ENCODE peak calls at places on chromosomes 4 and X, in eight cellular contexts. One of them, this sample, is unnamed.
A peak's percentile ranks its signal among the peaks of the same experiment; 100 is the strongest.

GRCh38 chrX:22118161-22118830 is 86.2 kb downstream of the PHEX start:
- DNase-seq in IMR-90: peak; percentile 23
- DNase-seq in suprapubic skin: no peak
- DNase-seq in sigmoid colon: no peak
- DNase-seq in stomach: no peak
- DNase-seq in esophagus squamous epithelium: no peak
- DNase-seq in adrenal gland: no peak
- DNase-seq in K562: no peak
- DNase-seq in this sample: no peak

GRCh38 chrX:103918584-103919335 is 43.7 kb upstream of the TMSB15B start:
- DNase-seq in IMR-90: peak; percentile 59
- DNase-seq in suprapubic skin: peak; percentile 75
- DNase-seq in sigmoid colon: peak; percentile 85
- DNase-seq in stomach: peak; percentile 68
- DNase-seq in esophagus squamous epithelium: no peak
- DNase-seq in adrenal gland: peak; percentile 66
- DNase-seq in K562: peak; percentile 6
- DNase-seq in this sample: peak; percentile 59

GRCh38 chr4:176270669-176271068 is 1.6 kb upstream of the ASB5 start:
- DNase-seq in IMR-90: peak; percentile 100
- DNase-seq in suprapubic skin: no peak
- DNase-seq in sigmoid colon: peak; percentile 78
- DNase-seq in stomach: no peak
- DNase-seq in esophagus squamous epithelium: no peak
- DNase-seq in adrenal gland: no peak
- DNase-seq in K562: no peak
- DNase-seq in this sample: peak; percentile 24

GRCh38 chrX:155745792-155746191 is 133.0 kb upstream of the TMLHE start:
- DNase-seq in IMR-90: peak; percentile 2
- DNase-seq in suprapubic skin: no peak
- DNase-seq in sigmoid colon: no peak
- DNase-seq in stomach: peak; percentile 47
- DNase-seq in esophagus squamous epithelium: no peak
- DNase-seq in adrenal gland: peak; percentile 53
- DNase-seq in K562: peak; percentile 87
- DNase-seq in this sample: no peak

GRCh38 chrX:79325263-79325958 is 41.7 kb downstream of the ITM2A start:
- DNase-seq in IMR-90: no peak
- DNase-seq in suprapubic skin: no peak
- DNase-seq in sigmoid colon: no peak
- DNase-seq in stomach: no peak
- DNase-seq in esophagus squamous epithelium: no peak
- DNase-seq in adrenal gland: no peak
- DNase-seq in K562: peak; percentile 35
- DNase-seq in this sample: no peak

GRCh38 chr4:2583517-2583916 is 47.1 kb downstream of the FAM193A start:
- DNase-seq in IMR-90: peak; percentile 41
- DNase-seq in suprapubic skin: no peak
- DNase-seq in sigmoid colon: peak; percentile 56
- DNase-seq in stomach: no peak
- DNase-seq in esophagus squamous epithelium: no peak
- DNase-seq in adrenal gland: no peak
- DNase-seq in K562: no peak
- DNase-seq in this sample: no peak

GRCh38 chrX:39850630-39851152 is 247.1 kb downstream of the BCOR start:
- DNase-seq in IMR-90: peak; percentile 69
- DNase-seq in suprapubic skin: no peak
- DNase-seq in sigmoid colon: no peak
- DNase-seq in stomach: no peak
- DNase-seq in esophagus squamous epithelium: no peak
- DNase-seq in adrenal gland: no peak
- DNase-seq in K562: peak; percentile 87
- DNase-seq in this sample: no peak

GRCh38 chr4:139815646-139816601 is 150.3 kb downstream of the MGST2 start:
- DNase-seq in IMR-90: peak; percentile 90
- DNase-seq in suprapubic skin: peak; percentile 68
- DNase-seq in sigmoid colon: peak; percentile 85
- DNase-seq in stomach: no peak
- DNase-seq in esophagus squamous epithelium: no peak
- DNase-seq in adrenal gland: peak; percentile 68
- DNase-seq in K562: peak; percentile 24
- DNase-seq in this sample: peak; percentile 73

GRCh38 chr4:1535926-1536578 is 129.8 kb upstream of the NKX1-1 start:
- DNase-seq in IMR-90: no peak
- DNase-seq in suprapubic skin: no peak
- DNase-seq in sigmoid colon: no peak
- DNase-seq in stomach: no peak
- DNase-seq in esophagus squamous epithelium: no peak
- DNase-seq in adrenal gland: no peak
- DNase-seq in K562: no peak
- DNase-seq in this sample: no peak

GRCh38 chr4:188387134-188387791 is 248.0 kb downstream of the TRIML1 start:
- DNase-seq in IMR-90: peak; percentile 54
- DNase-seq in suprapubic skin: no peak
- DNase-seq in sigmoid colon: no peak
- DNase-seq in stomach: no peak
- DNase-seq in esophagus squamous epithelium: no peak
- DNase-seq in adrenal gland: no peak
- DNase-seq in K562: no peak
- DNase-seq in this sample: no peak

GRCh38 chrX:41301438-41301824 is 32.5 kb upstream of the DDX3X start:
- DNase-seq in IMR-90: no peak
- DNase-seq in suprapubic skin: no peak
- DNase-seq in sigmoid colon: no peak
- DNase-seq in stomach: no peak
- DNase-seq in esophagus squamous epithelium: no peak
- DNase-seq in adrenal gland: no peak
- DNase-seq in K562: no peak
- DNase-seq in this sample: no peak

GRCh38 chr4:7511509-7511908 is 76.8 kb upstream of the PSAPL1 start:
- DNase-seq in IMR-90: no peak
- DNase-seq in suprapubic skin: no peak
- DNase-seq in sigmoid colon: no peak
- DNase-seq in stomach: no peak
- DNase-seq in esophagus squamous epithelium: no peak
- DNase-seq in adrenal gland: no peak
- DNase-seq in K562: no peak
- DNase-seq in this sample: no peak

GRCh38 chr4:7514281-7514680 is 79.6 kb upstream of the PSAPL1 start:
- DNase-seq in IMR-90: no peak
- DNase-seq in suprapubic skin: no peak
- DNase-seq in sigmoid colon: no peak
- DNase-seq in stomach: no peak
- DNase-seq in esophagus squamous epithelium: no peak
- DNase-seq in adrenal gland: no peak
- DNase-seq in K562: no peak
- DNase-seq in this sample: no peak

GRCh38 chr4:7512428-7512827 is 77.7 kb upstream of the PSAPL1 start:
- DNase-seq in IMR-90: no peak
- DNase-seq in suprapubic skin: no peak
- DNase-seq in sigmoid colon: no peak
- DNase-seq in stomach: no peak
- DNase-seq in esophagus squamous epithelium: no peak
- DNase-seq in adrenal gland: no peak
- DNase-seq in K562: no peak
- DNase-seq in this sample: no peak

GRCh38 chr4:7513731-7514130 is 79.0 kb upstream of the PSAPL1 start:
- DNase-seq in IMR-90: peak; percentile 39
- DNase-seq in suprapubic skin: no peak
- DNase-seq in sigmoid colon: no peak
- DNase-seq in stomach: no peak
- DNase-seq in esophagus squamous epithelium: no peak
- DNase-seq in adrenal gland: no peak
- DNase-seq in K562: no peak
- DNase-seq in this sample: no peak

DNA sequence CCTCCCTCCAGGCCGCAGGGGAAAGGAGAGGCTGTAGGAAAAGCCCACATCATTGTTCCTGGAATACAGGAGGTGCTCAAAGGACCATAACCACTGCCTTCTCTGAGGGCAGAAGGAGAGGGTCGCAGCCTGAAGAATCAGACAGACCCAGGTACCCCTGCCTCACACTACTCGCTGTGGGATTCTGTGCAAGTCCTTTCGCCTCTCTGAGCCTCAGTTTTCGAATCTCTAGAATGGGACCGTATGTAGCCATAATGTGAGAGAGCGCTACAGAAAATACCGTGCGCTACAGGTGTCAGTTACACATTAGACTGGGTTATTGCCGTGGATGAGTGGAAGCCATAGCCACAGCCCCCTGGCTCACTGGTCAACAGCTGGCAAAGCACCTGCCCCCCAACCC is 78.2 kb upstream of the PSAPL1 start:
- DNase-seq in IMR-90: no peak
- DNase-seq in suprapubic skin: no peak
- DNase-seq in sigmoid colon: no peak
- DNase-seq in stomach: no peak
- DNase-seq in esophagus squamous epithelium: no peak
- DNase-seq in adrenal gland: no peak
- DNase-seq in K562: no peak
- DNase-seq in this sample: no peak
- H3K4me1 ChIP-seq in IMR-90: no peaks in the 10 kb centered on the region
- H3K4me1 ChIP-seq in suprapubic skin: no peaks in the 10 kb centered on the region
- H3K4me1 ChIP-seq in sigmoid colon: no peaks in the 10 kb centered on the region
- H3K4me1 ChIP-seq in stomach: no peaks in the 10 kb centered on the region
- H3K4me1 ChIP-seq in esophagus squamous epithelium: no peaks in the 10 kb centered on the region
- H3K4me1 ChIP-seq in adrenal gland: no peaks in the 10 kb centered on the region
- H3K4me1 ChIP-seq in K562: no peaks in the 10 kb centered on the region
- H3K4me1 ChIP-seq in this sample: no peaks in the 10 kb centered on the region

GRCh38 chr4:124712417-124713212 is at the start of gene ANKRD50:
- DNase-seq in IMR-90: peak; percentile 94
- DNase-seq in suprapubic skin: peak; percentile 94
- DNase-seq in sigmoid colon: peak; percentile 95
- DNase-seq in stomach: peak; percentile 83
- DNase-seq in esophagus squamous epithelium: peak; percentile 15
- DNase-seq in adrenal gland: peak; percentile 92
- DNase-seq in K562: peak; percentile 94
- DNase-seq in this sample: peak; percentile 91
- TF ChIP-seq POLR2A in IMR-90: peak; percentile 97
- TF ChIP-seq POLR2A in suprapubic skin: peak; percentile 65
- TF ChIP-seq POLR2A in sigmoid colon: peak; percentile 64
- TF ChIP-seq POLR2A in stomach: no peak
- TF ChIP-seq POLR2A in esophagus squamous epithelium: no peak
- TF ChIP-seq POLR2A in adrenal gland: peak; percentile 84
- TF ChIP-seq POLR2A in K562: peak; percentile 89
- TF ChIP-seq POLR2A in this sample: peak; percentile 63

GRCh38 chrX:70979136-70979762 is 48.4 kb upstream of the SLC7A3 start:
- DNase-seq in IMR-90: peak; percentile 52
- DNase-seq in suprapubic skin: no peak
- DNase-seq in sigmoid colon: no peak
- DNase-seq in stomach: no peak
- DNase-seq in esophagus squamous epithelium: no peak
- DNase-seq in adrenal gland: peak; percentile 25
- DNase-seq in K562: peak; percentile 54
- DNase-seq in this sample: no peak
- TF ChIP-seq CTCF in IMR-90: peak; percentile 40
- TF ChIP-seq CTCF in suprapubic skin: no peak
- TF ChIP-seq CTCF in sigmoid colon: no peak
- TF ChIP-seq CTCF in stomach: no peak
- TF ChIP-seq CTCF in esophagus squamous epithelium: peak; percentile 15
- TF ChIP-seq CTCF in adrenal gland: peak; percentile 36
- TF ChIP-seq CTCF in K562: peak; percentile 56
- TF ChIP-seq CTCF in this sample: no peak

GRCh38 chrX:123487226-123487625 is 245.6 kb downstream of the THOC2 start:
- DNase-seq in IMR-90: no peak
- DNase-seq in suprapubic skin: no peak
- DNase-seq in sigmoid colon: no peak
- DNase-seq in stomach: no peak
- DNase-seq in esophagus squamous epithelium: no peak
- DNase-seq in adrenal gland: no peak
- DNase-seq in K562: no peak
- DNase-seq in this sample: no peak
- H3K4me1 ChIP-seq in IMR-90: no peaks in the 10 kb centered on the region
- H3K4me1 ChIP-seq in suprapubic skin: no peaks in the 10 kb centered on the region
- H3K4me1 ChIP-seq in sigmoid colon: no peaks in the 10 kb centered on the region
- H3K4me1 ChIP-seq in stomach: no peaks in the 10 kb centered on the region
- H3K4me1 ChIP-seq in esophagus squamous epithelium: no peaks in the 10 kb centered on the region
- H3K4me1 ChIP-seq in adrenal gland: no peaks in the 10 kb centered on the region
- H3K4me1 ChIP-seq in K562: no peaks in the 10 kb centered on the region
- H3K4me1 ChIP-seq in this sample: no peaks in the 10 kb centered on the region

GRCh38 chrX:154012336-154012991 is 7.2 kb downstream of the IRAK1 start:
- DNase-seq in IMR-90: no peak
- DNase-seq in suprapubic skin: no peak
- DNase-seq in sigmoid colon: no peak
- DNase-seq in stomach: no peak
- DNase-seq in esophagus squamous epithelium: no peak
- DNase-seq in adrenal gland: peak; percentile 66
- DNase-seq in K562: no peak
- DNase-seq in this sample: no peak
- TF ChIP-seq POLR2A in IMR-90: no peak
- TF ChIP-seq POLR2A in suprapubic skin: no peak
- TF ChIP-seq POLR2A in sigmoid colon: no peak
- TF ChIP-seq POLR2A in stomach: no peak
- TF ChIP-seq POLR2A in esophagus squamous epithelium: no peak
- TF ChIP-seq POLR2A in adrenal gland: peak; percentile 14
- TF ChIP-seq POLR2A in K562: peak; percentile 3
- TF ChIP-seq POLR2A in this sample: no peak